ENCODE peak calls at places on chromosomes 5 and 9, in six cellular contexts. One of them, this sample, is unnamed. For H3K4me1, the result is how much of the 10 kb centered on the place peaks cover.

GRCh38 chr5:68110894-68111293 is 104.7 kb upstream of the PIK3R1 start:
- DNase-seq in tibial artery: no peak
- DNase-seq in fibroblast of lung: no peak
- DNase-seq in GM23338: no peak
- DNase-seq in left ventricle myocardium inferior: no peak
- DNase-seq in astrocyte: no peak
- DNase-seq in this sample: no peak

GRCh38 chr5:128284236-128284635 is 200.7 kb downstream of the SLC12A2 start:
- DNase-seq in GM23338: no peak
- DNase-seq in fibroblast of lung: peak
- DNase-seq in astrocyte: no peak
- DNase-seq in tibial artery: no peak
- DNase-seq in left ventricle myocardium inferior: no peak
- DNase-seq in this sample: no peak

GRCh38 chr9:122347348-122348287 is 23.2 kb upstream of the PTGS1 start:
- DNase-seq in tibial artery: peak
- DNase-seq in left ventricle myocardium inferior: no peak
- DNase-seq in astrocyte: no peak
- DNase-seq in fibroblast of lung: peak
- DNase-seq in GM23338: peak
- DNase-seq in this sample: no peak

GRCh38 chr5:34524123-34524522 is 132.0 kb upstream of the RAI14 start:
- DNase-seq in left ventricle myocardium inferior: no peak
- DNase-seq in fibroblast of lung: peak
- DNase-seq in astrocyte: peak
- DNase-seq in tibial artery: no peak
- DNase-seq in GM23338: no peak
- DNase-seq in this sample: no peak

GRCh38 chr5:172274951-172275753 is 8.4 kb downstream of the UBTD2 start:
- DNase-seq in left ventricle myocardium inferior: no peak
- DNase-seq in fibroblast of lung: no peak
- DNase-seq in astrocyte: peak
- DNase-seq in GM23338: no peak
- DNase-seq in tibial artery: no peak
- DNase-seq in this sample: no peak

GRCh38 chr5:82639393-82640144 is 361.4 kb upstream of the RPS23 start:
- DNase-seq in astrocyte: peak
- DNase-seq in left ventricle myocardium inferior: no peak
- DNase-seq in fibroblast of lung: peak
- DNase-seq in GM23338: no peak
- DNase-seq in tibial artery: no peak
- DNase-seq in this sample: no peak

GRCh38 chr9:15837079-15837679 is 284.3 kb downstream of the CCDC171 start:
- DNase-seq in GM23338: peak
- DNase-seq in astrocyte: peak
- DNase-seq in fibroblast of lung: peak
- DNase-seq in tibial artery: no peak
- DNase-seq in left ventricle myocardium inferior: no peak
- DNase-seq in this sample: no peak

GRCh38 chr5:145830594-145830993 is 4.5 kb downstream of the PRELID2 start:
- DNase-seq in tibial artery: no peak
- DNase-seq in GM23338: no peak
- DNase-seq in fibroblast of lung: peak
- DNase-seq in astrocyte: peak
- DNase-seq in left ventricle myocardium inferior: no peak
- DNase-seq in this sample: no peak

GRCh38 chr9:71740199-71740598 is 28.1 kb downstream of the CEMIP2 start:
- DNase-seq in astrocyte: no peak
- DNase-seq in GM23338: no peak
- DNase-seq in tibial artery: no peak
- DNase-seq in left ventricle myocardium inferior: no peak
- DNase-seq in fibroblast of lung: no peak
- DNase-seq in this sample: no peak

GRCh38 chr5:178351950-178352349 is 119.3 kb upstream of the PHYKPL start:
- DNase-seq in left ventricle myocardium inferior: no peak
- DNase-seq in astrocyte: no peak
- DNase-seq in GM23338: no peak
- DNase-seq in fibroblast of lung: no peak
- DNase-seq in tibial artery: no peak
- DNase-seq in this sample: peak

GRCh38 chr5:171162602-171163001 is 146.4 kb upstream of the TLX3 start:
- DNase-seq in astrocyte: peak
- DNase-seq in left ventricle myocardium inferior: no peak
- DNase-seq in fibroblast of lung: peak
- DNase-seq in tibial artery: no peak
- DNase-seq in GM23338: peak
- DNase-seq in this sample: no peak

GRCh38 chr9:109498195-109499060 is at the start of gene PTPN3:
- DNase-seq in tibial artery: peak
- DNase-seq in left ventricle myocardium inferior: no peak
- DNase-seq in GM23338: peak
- DNase-seq in astrocyte: no peak
- DNase-seq in fibroblast of lung: peak
- DNase-seq in this sample: peak

GRCh38 chr9:115289757-115290208 is 171.8 kb upstream of the TNC start:
- DNase-seq in GM23338: no peak
- DNase-seq in fibroblast of lung: peak
- DNase-seq in tibial artery: no peak
- DNase-seq in left ventricle myocardium inferior: no peak
- DNase-seq in astrocyte: peak
- DNase-seq in this sample: no peak

GRCh38 chr5:173003360-173003759 is 19.8 kb downstream of the ATP6V0E1 start:
- DNase-seq in fibroblast of lung: no peak
- DNase-seq in left ventricle myocardium inferior: no peak
- DNase-seq in tibial artery: no peak
- DNase-seq in astrocyte: no peak
- DNase-seq in GM23338: no peak
- DNase-seq in this sample: no peak

GRCh38 chr9:129866373-129867137 is 31.3 kb downstream of the USP20 start:
- DNase-seq in GM23338: no peak
- DNase-seq in fibroblast of lung: no peak
- DNase-seq in tibial artery: no peak
- DNase-seq in astrocyte: no peak
- DNase-seq in left ventricle myocardium inferior: no peak
- DNase-seq in this sample: no peak

GRCh38 chr5:42274913-42275312 is 148.3 kb upstream of the GHR start:
- DNase-seq in astrocyte: no peak
- DNase-seq in GM23338: peak
- DNase-seq in fibroblast of lung: no peak
- DNase-seq in left ventricle myocardium inferior: no peak
- DNase-seq in tibial artery: no peak
- DNase-seq in this sample: no peak

GRCh38 chr9:126927419-126927818 is 12.8 kb downstream of the RALGPS1 start:
- DNase-seq in GM23338: no peak
- DNase-seq in fibroblast of lung: no peak
- DNase-seq in astrocyte: no peak
- DNase-seq in left ventricle myocardium inferior: no peak
- DNase-seq in tibial artery: no peak
- DNase-seq in this sample: no peak

GRCh38 chr5:159764283-159764927 is 151.9 kb upstream of the ADRA1B start:
- DNase-seq in astrocyte: peak
- DNase-seq in GM23338: no peak
- DNase-seq in fibroblast of lung: peak
- DNase-seq in tibial artery: no peak
- DNase-seq in left ventricle myocardium inferior: no peak
- DNase-seq in this sample: no peak

GRCh38 chr9:133513214-133514088 is 11.3 kb downstream of the MYMK start:
- DNase-seq in GM23338: no peak
- DNase-seq in astrocyte: no peak
- DNase-seq in tibial artery: no peak
- DNase-seq in fibroblast of lung: no peak
- DNase-seq in left ventricle myocardium inferior: no peak
- DNase-seq in this sample: no peak

GRCh38 chr5:172266676-172267092 is 16.9 kb downstream of the UBTD2 start:
- DNase-seq in astrocyte: peak
- DNase-seq in fibroblast of lung: peak
- DNase-seq in GM23338: no peak
- DNase-seq in tibial artery: no peak
- DNase-seq in left ventricle myocardium inferior: no peak
- DNase-seq in this sample: no peak

GRCh38 chr9:134544388-134545212 is 97.0 kb upstream of the COL5A1 start:
- DNase-seq in tibial artery: peak
- DNase-seq in astrocyte: peak
- DNase-seq in left ventricle myocardium inferior: peak
- DNase-seq in fibroblast of lung: peak
- DNase-seq in GM23338: peak
- DNase-seq in this sample: peak

GRCh38 chr5:13480834-13481233 is 463.7 kb downstream of the DNAH5 start:
- DNase-seq in left ventricle myocardium inferior: no peak
- DNase-seq in tibial artery: no peak
- DNase-seq in GM23338: peak
- DNase-seq in fibroblast of lung: no peak
- DNase-seq in astrocyte: no peak
- DNase-seq in this sample: no peak

GRCh38 chr5:54887663-54888062 is 97.7 kb downstream of the ESM1 start:
- DNase-seq in fibroblast of lung: no peak
- DNase-seq in astrocyte: no peak
- DNase-seq in tibial artery: no peak
- DNase-seq in left ventricle myocardium inferior: no peak
- DNase-seq in GM23338: no peak
- DNase-seq in this sample: no peak

GRCh38 chr9:134722120-134722701 is 80.6 kb downstream of the COL5A1 start:
- DNase-seq in tibial artery: no peak
- DNase-seq in GM23338: no peak
- DNase-seq in fibroblast of lung: no peak
- DNase-seq in left ventricle myocardium inferior: no peak
- DNase-seq in astrocyte: no peak
- DNase-seq in this sample: no peak

GRCh38 chr5:180494510-180495181 is 467 bp downstream of the CNOT6 start:
- DNase-seq in GM23338: peak
- DNase-seq in tibial artery: peak
- DNase-seq in left ventricle myocardium inferior: peak
- DNase-seq in astrocyte: no peak
- DNase-seq in fibroblast of lung: peak
- DNase-seq in this sample: peak

GRCh38 chr5:180495292-180495691 is 1.1 kb downstream of the CNOT6 start:
- DNase-seq in left ventricle myocardium inferior: no peak
- DNase-seq in tibial artery: no peak
- DNase-seq in GM23338: no peak
- DNase-seq in fibroblast of lung: no peak
- DNase-seq in astrocyte: no peak
- DNase-seq in this sample: no peak

GRCh38 chr5:180494060-180494509 is at the start of gene CNOT6:
- DNase-seq in left ventricle myocardium inferior: peak
- DNase-seq in fibroblast of lung: peak
- DNase-seq in tibial artery: peak
- DNase-seq in GM23338: peak
- DNase-seq in astrocyte: peak
- DNase-seq in this sample: peak

GRCh38 chr5:180492226-180492903 is 1.8 kb upstream of the CNOT6 start:
- DNase-seq in astrocyte: no peak
- DNase-seq in left ventricle myocardium inferior: no peak
- DNase-seq in GM23338: no peak
- DNase-seq in fibroblast of lung: no peak
- DNase-seq in tibial artery: no peak
- DNase-seq in this sample: peak

DNA sequence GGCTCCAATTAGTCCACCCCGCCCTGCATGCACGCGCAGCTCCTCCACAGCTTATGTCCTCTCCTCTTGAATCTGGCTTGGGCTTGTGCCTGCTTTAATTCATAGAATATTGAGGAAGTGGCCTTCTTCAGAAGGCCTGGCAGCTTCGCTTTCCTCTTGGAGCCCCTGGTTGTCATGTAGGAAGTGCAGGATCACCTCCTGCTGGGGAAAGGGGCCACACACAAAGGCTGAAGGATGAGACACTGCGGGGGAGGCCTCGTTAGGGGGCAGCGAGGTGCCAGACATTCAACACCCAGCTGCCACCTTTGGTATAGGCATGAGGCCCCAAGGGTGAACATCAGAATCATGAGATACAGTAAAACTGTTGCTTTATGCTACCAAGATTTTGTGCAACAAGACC is 2.7 kb upstream of the CNOT6 start:
- DNase-seq in GM23338: peak
- DNase-seq in left ventricle myocardium inferior: no peak
- DNase-seq in tibial artery: no peak
- DNase-seq in fibroblast of lung: no peak
- DNase-seq in astrocyte: no peak
- DNase-seq in this sample: peak
- TF ChIP-seq CTCF in GM23338: peak
- TF ChIP-seq CTCF in left ventricle myocardium inferior: no peak
- TF ChIP-seq CTCF in tibial artery: no peak
- TF ChIP-seq CTCF in fibroblast of lung: no peak
- TF ChIP-seq CTCF in astrocyte: no peak
- TF ChIP-seq CTCF in this sample: no peak

GRCh38 chr9:124203818-124204217 is 53.9 kb upstream of the NEK6 start:
- DNase-seq in left ventricle myocardium inferior: no peak
- DNase-seq in tibial artery: no peak
- DNase-seq in GM23338: no peak
- DNase-seq in astrocyte: no peak
- DNase-seq in fibroblast of lung: no peak
- DNase-seq in this sample: peak

GRCh38 chr9:124202447-124202971 is 55.2 kb upstream of the NEK6 start:
- DNase-seq in GM23338: no peak
- DNase-seq in tibial artery: no peak
- DNase-seq in left ventricle myocardium inferior: peak
- DNase-seq in fibroblast of lung: peak
- DNase-seq in astrocyte: no peak
- DNase-seq in this sample: peak

GRCh38 chr9:124208571-124208970 is 49.2 kb upstream of the NEK6 start:
- DNase-seq in GM23338: no peak
- DNase-seq in left ventricle myocardium inferior: no peak
- DNase-seq in fibroblast of lung: no peak
- DNase-seq in tibial artery: no peak
- DNase-seq in astrocyte: no peak
- DNase-seq in this sample: peak

GRCh38 chr9:124206391-124206790 is 51.4 kb upstream of the NEK6 start:
- DNase-seq in fibroblast of lung: no peak
- DNase-seq in GM23338: no peak
- DNase-seq in astrocyte: no peak
- DNase-seq in tibial artery: no peak
- DNase-seq in left ventricle myocardium inferior: no peak
- DNase-seq in this sample: no peak

GRCh38 chr9:124205686-124206352 is 51.9 kb upstream of the NEK6 start:
- DNase-seq in tibial artery: no peak
- DNase-seq in astrocyte: no peak
- DNase-seq in GM23338: no peak
- DNase-seq in fibroblast of lung: no peak
- DNase-seq in left ventricle myocardium inferior: no peak
- DNase-seq in this sample: no peak
- H3K4me1 ChIP-seq in tibial artery: under half
- H3K4me1 ChIP-seq in astrocyte: under half
- H3K4me1 ChIP-seq in GM23338: under half
- H3K4me1 ChIP-seq in fibroblast of lung: under half
- H3K4me1 ChIP-seq in left ventricle myocardium inferior: under half
- H3K4me1 ChIP-seq in this sample: under half

GRCh38 chr5:174736351-174736721 is 12.0 kb downstream of the MSX2 start:
- DNase-seq in fibroblast of lung: peak
- DNase-seq in tibial artery: no peak
- DNase-seq in astrocyte: peak
- DNase-seq in GM23338: no peak
- DNase-seq in left ventricle myocardium inferior: no peak
- DNase-seq in this sample: no peak
- TF ChIP-seq CTCF in fibroblast of lung: no peak
- TF ChIP-seq CTCF in tibial artery: no peak
- TF ChIP-seq CTCF in astrocyte: no peak
- TF ChIP-seq CTCF in GM23338: no peak
- TF ChIP-seq CTCF in left ventricle myocardium inferior: no peak
- TF ChIP-seq CTCF in this sample: no peak

GRCh38 chr9:121289554-121290370 is 21.8 kb downstream of the GSN start:
- DNase-seq in GM23338: no peak
- DNase-seq in fibroblast of lung: no peak
- DNase-seq in tibial artery: peak
- DNase-seq in left ventricle myocardium inferior: no peak
- DNase-seq in astrocyte: no peak
- DNase-seq in this sample: peak
- H3K4me1 ChIP-seq in GM23338: under half
- H3K4me1 ChIP-seq in fibroblast of lung: under half
- H3K4me1 ChIP-seq in tibial artery: under half
- H3K4me1 ChIP-seq in left ventricle myocardium inferior: half or more
- H3K4me1 ChIP-seq in astrocyte: under half
- H3K4me1 ChIP-seq in this sample: half or more

This sample was measured in upper lobe of right lung.